ENCODE peak calls at places on chromosome 1, in seven cellular contexts. E is T1000; A is activated naive CD4-positive, alpha-beta T cell treated with anti-CD3 and anti-CD28 coated beads, Interleukin-2, amount 10 ng/mL, durations not matched to agents 7 days and 5 days; L is pancreas; Y is brain microvascular endothelial cell; H is H4; R is SW480. G is an unnamed sample.

GRCh38 chr1:63946866-63947491 is 173.2 kb downstream of the ROR1 start:
- DNase-seq in L (peak; percentile 81), H (no peak), R (no peak), Y (peak; percentile 72), E (no peak), A (no peak), G (no peak)

GRCh38 chr1:21861602-21862429 is 49.8 kb downstream of the LDLRAD2 start:
- DNase-seq in A (no peak), E (peak; percentile 78), H (peak; percentile 69), Y (peak; percentile 23), R (no peak), L (no peak), G (peak; percentile 88)

GRCh38 chr1:89697397-89697796 is 64.5 kb downstream of the LRRC8C start:
- DNase-seq in E (no peak), R (no peak), Y (no peak), H (no peak), L (no peak), A (no peak), G (no peak)

GRCh38 chr1:7190261-7190660 is 405.0 kb downstream of the CAMTA1 start:
- DNase-seq in H (no peak), L (no peak), Y (no peak), R (no peak), A (no peak), E (no peak), G (no peak)

GRCh38 chr1:215114154-215114933 is 31.8 kb downstream of the KCNK2 start:
- DNase-seq in Y (peak; percentile 71), R (peak; percentile 5), H (peak; percentile 31), E (peak; percentile 30), L (no peak), A (no peak), G (no peak)

GRCh38 chr1:4915159-4915558 is 260.8 kb downstream of the AJAP1 start:
- DNase-seq in E (no peak), H (no peak), L (no peak), R (no peak), Y (no peak), A (no peak), G (no peak)

GRCh38 chr1:211648980-211649934 is 26.2 kb downstream of the NEK2 start:
- DNase-seq in Y (no peak), R (peak; percentile 15), E (no peak), H (no peak), L (no peak), A (peak; percentile 55), G (no peak)

GRCh38 chr1:26109229-26110164 is 2.1 kb upstream of the PDIK1L start:
- DNase-seq in L (no peak), H (no peak), Y (no peak), E (no peak), R (no peak), A (no peak), G (no peak)

GRCh38 chr1:50471967-50472366 is 48.7 kb upstream of the DMRTA2 start:
- DNase-seq in Y (no peak), R (no peak), H (no peak), L (no peak), A (no peak), E (no peak), G (no peak)

GRCh38 chr1:1782399-1783221 is 4.3 kb upstream of the NADK start:
- DNase-seq in A (peak; percentile 57), R (peak; percentile 62), Y (no peak), H (no peak), L (peak; percentile 90), E (no peak), G (peak; percentile 63)

GRCh38 chr1:44848456-44849181 is 5.6 kb upstream of the PTCH2 start:
- DNase-seq in H (no peak), E (no peak), Y (no peak), L (no peak), A (no peak), R (no peak), G (no peak)

GRCh38 chr1:29878501-29878900 is 642.2 kb downstream of the PTPRU start:
- DNase-seq in Y (no peak), H (no peak), A (no peak), L (no peak), R (no peak), E (no peak), G (no peak)

GRCh38 chr1:16077430-16078245 is 4.2 kb upstream of the FAM131C start:
- DNase-seq in E (no peak), A (no peak), L (no peak), H (no peak), R (no peak), Y (no peak), G (no peak)

GRCh38 chr1:12075195-12076114 is 12.4 kb downstream of the TNFRSF8 start:
- DNase-seq in R (peak; percentile 74), A (no peak), Y (peak; percentile 93), H (peak; percentile 91), L (no peak), E (no peak), G (no peak)

GRCh38 chr1:1357871-1358432 is 403 bp downstream of the MXRA8 start:
- DNase-seq in A (no peak), E (no peak), L (peak; percentile 72), R (no peak), H (no peak), Y (no peak), G (no peak)

GRCh38 chr1:16992675-16993074 is 12.3 kb upstream of the MFAP2 start:
- DNase-seq in Y (no peak), A (no peak), L (no peak), H (no peak), R (no peak), E (no peak), G (no peak)

GRCh38 chr1:213327318-213327667 is 276.3 kb downstream of the RPS6KC1 start:
- DNase-seq in E (peak; percentile 55), H (peak; percentile 63), R (peak; percentile 5), Y (peak; percentile 75), L (no peak), A (no peak), G (peak; percentile 16)

GRCh38 chr1:201556841-201557571 is 18.1 kb downstream of the NAV1 start:
- DNase-seq in R (no peak), H (no peak), E (no peak), A (no peak), L (no peak), Y (no peak), G (no peak)

GRCh38 chr1:180231506-180232420 is 1.7 kb downstream of the LHX4 start:
- DNase-seq in R (peak; percentile 76), A (peak; percentile 39), Y (no peak), H (peak; percentile 50), E (peak; percentile 24), L (no peak), G (peak; percentile 90)

G was measured in H54.